ENCODE peak calls at places on chromosomes 11 and 22, in six cellular contexts. One of them, this sample, is unnamed.

GRCh38 chr22:37696657-37697539 is at the start of gene TRIOBP:
- DNase-seq in glutamatergic neuron: peak
- DNase-seq in fibroblast of the conjunctiva: peak
- DNase-seq in activated effector memory CD4-positive, alpha-beta T cell treated with Interleukin-2 at 50 U/mL for 16 hours: peak
- DNase-seq in amniotic stem cell: peak
- DNase-seq in HCT116: peak
- DNase-seq in this sample: peak

GRCh38 chr11:113023228-113023627 is 62.0 kb downstream of the NCAM1 start:
- DNase-seq in glutamatergic neuron: no peak
- DNase-seq in fibroblast of the conjunctiva: no peak
- DNase-seq in activated effector memory CD4-positive, alpha-beta T cell treated with Interleukin-2 at 50 U/mL for 16 hours: no peak
- DNase-seq in amniotic stem cell: no peak
- DNase-seq in HCT116: no peak
- DNase-seq in this sample: no peak

GRCh38 chr22:49197500-49197899 is 630.2 kb downstream of the BRD1 start:
- DNase-seq in glutamatergic neuron: no peak
- DNase-seq in fibroblast of the conjunctiva: no peak
- DNase-seq in activated effector memory CD4-positive, alpha-beta T cell treated with Interleukin-2 at 50 U/mL for 16 hours: no peak
- DNase-seq in amniotic stem cell: no peak
- DNase-seq in HCT116: no peak
- DNase-seq in this sample: no peak

GRCh38 chr11:86873573-86874083 is 73.3 kb downstream of the PRSS23 start:
- DNase-seq in glutamatergic neuron: no peak
- DNase-seq in fibroblast of the conjunctiva: no peak
- DNase-seq in activated effector memory CD4-positive, alpha-beta T cell treated with Interleukin-2 at 50 U/mL for 16 hours: no peak
- DNase-seq in amniotic stem cell: no peak
- DNase-seq in HCT116: no peak
- DNase-seq in this sample: no peak

GRCh38 chr22:23763579-23764331 is 965 bp downstream of the C22orf15 start:
- DNase-seq in glutamatergic neuron: no peak
- DNase-seq in fibroblast of the conjunctiva: no peak
- DNase-seq in activated effector memory CD4-positive, alpha-beta T cell treated with Interleukin-2 at 50 U/mL for 16 hours: peak
- DNase-seq in amniotic stem cell: no peak
- DNase-seq in HCT116: no peak
- DNase-seq in this sample: no peak

GRCh38 chr22:31199187-31199586 is 12.9 kb upstream of the LIMK2 start:
- DNase-seq in glutamatergic neuron: no peak
- DNase-seq in fibroblast of the conjunctiva: no peak
- DNase-seq in activated effector memory CD4-positive, alpha-beta T cell treated with Interleukin-2 at 50 U/mL for 16 hours: no peak
- DNase-seq in amniotic stem cell: no peak
- DNase-seq in HCT116: no peak
- DNase-seq in this sample: no peak

GRCh38 chr11:3169952-3170755 is 5.0 kb upstream of the OSBPL5 start:
- DNase-seq in glutamatergic neuron: peak
- DNase-seq in fibroblast of the conjunctiva: no peak
- DNase-seq in activated effector memory CD4-positive, alpha-beta T cell treated with Interleukin-2 at 50 U/mL for 16 hours: no peak
- DNase-seq in amniotic stem cell: no peak
- DNase-seq in HCT116: no peak
- DNase-seq in this sample: no peak

GRCh38 chr11:22337571-22338464 is at the start of gene SLC17A6:
- DNase-seq in glutamatergic neuron: peak
- DNase-seq in fibroblast of the conjunctiva: no peak
- DNase-seq in activated effector memory CD4-positive, alpha-beta T cell treated with Interleukin-2 at 50 U/mL for 16 hours: no peak
- DNase-seq in amniotic stem cell: peak
- DNase-seq in HCT116: no peak
- DNase-seq in this sample: no peak

GRCh38 chr22:31079095-31079642 is 1.9 kb upstream of the SMTN start:
- DNase-seq in glutamatergic neuron: no peak
- DNase-seq in fibroblast of the conjunctiva: no peak
- DNase-seq in activated effector memory CD4-positive, alpha-beta T cell treated with Interleukin-2 at 50 U/mL for 16 hours: no peak
- DNase-seq in amniotic stem cell: no peak
- DNase-seq in HCT116: no peak
- DNase-seq in this sample: no peak

GRCh38 chr11:73271936-73272679 is at the start of gene P2RY6:
- DNase-seq in glutamatergic neuron: peak
- DNase-seq in fibroblast of the conjunctiva: no peak
- DNase-seq in activated effector memory CD4-positive, alpha-beta T cell treated with Interleukin-2 at 50 U/mL for 16 hours: no peak
- DNase-seq in amniotic stem cell: peak
- DNase-seq in HCT116: no peak
- DNase-seq in this sample: no peak

GRCh38 chr11:66126064-66126463 is 56.0 kb downstream of the PACS1 start:
- DNase-seq in glutamatergic neuron: no peak
- DNase-seq in fibroblast of the conjunctiva: no peak
- DNase-seq in activated effector memory CD4-positive, alpha-beta T cell treated with Interleukin-2 at 50 U/mL for 16 hours: no peak
- DNase-seq in amniotic stem cell: no peak
- DNase-seq in HCT116: no peak
- DNase-seq in this sample: no peak

GRCh38 chr22:18000441-18001039 is 23.8 kb downstream of the MICAL3 start:
- DNase-seq in glutamatergic neuron: peak
- DNase-seq in fibroblast of the conjunctiva: no peak
- DNase-seq in activated effector memory CD4-positive, alpha-beta T cell treated with Interleukin-2 at 50 U/mL for 16 hours: peak
- DNase-seq in amniotic stem cell: no peak
- DNase-seq in HCT116: no peak
- DNase-seq in this sample: no peak

GRCh38 chr11:65817312-65817814 is 16.4 kb upstream of the SNX32 start:
- DNase-seq in glutamatergic neuron: no peak
- DNase-seq in fibroblast of the conjunctiva: no peak
- DNase-seq in activated effector memory CD4-positive, alpha-beta T cell treated with Interleukin-2 at 50 U/mL for 16 hours: no peak
- DNase-seq in amniotic stem cell: no peak
- DNase-seq in HCT116: no peak
- DNase-seq in this sample: no peak

GRCh38 chr11:57639321-57640067 is 10.2 kb downstream of the YPEL4 start:
- DNase-seq in glutamatergic neuron: peak
- DNase-seq in fibroblast of the conjunctiva: peak
- DNase-seq in activated effector memory CD4-positive, alpha-beta T cell treated with Interleukin-2 at 50 U/mL for 16 hours: no peak
- DNase-seq in amniotic stem cell: no peak
- DNase-seq in HCT116: no peak
- DNase-seq in this sample: no peak

GRCh38 chr22:27799334-27800249 is 2.0 kb downstream of the MN1 start:
- DNase-seq in glutamatergic neuron: peak
- DNase-seq in fibroblast of the conjunctiva: no peak
- DNase-seq in activated effector memory CD4-positive, alpha-beta T cell treated with Interleukin-2 at 50 U/mL for 16 hours: no peak
- DNase-seq in amniotic stem cell: no peak
- DNase-seq in HCT116: no peak
- DNase-seq in this sample: no peak

GRCh38 chr11:35040221-35040942 is 98.6 kb upstream of the CD44 start:
- DNase-seq in glutamatergic neuron: no peak
- DNase-seq in fibroblast of the conjunctiva: peak
- DNase-seq in activated effector memory CD4-positive, alpha-beta T cell treated with Interleukin-2 at 50 U/mL for 16 hours: peak
- DNase-seq in amniotic stem cell: no peak
- DNase-seq in HCT116: no peak
- DNase-seq in this sample: no peak

GRCh38 chr11:13826505-13827278 is 135.8 kb upstream of the SPON1 start:
- DNase-seq in glutamatergic neuron: no peak
- DNase-seq in fibroblast of the conjunctiva: no peak
- DNase-seq in activated effector memory CD4-positive, alpha-beta T cell treated with Interleukin-2 at 50 U/mL for 16 hours: no peak
- DNase-seq in amniotic stem cell: no peak
- DNase-seq in HCT116: no peak
- DNase-seq in this sample: no peak